ENCODE peak calls at places on chromosome 10, in four cellular contexts. E is K562, K is WTC11, W is GM12878. O is an unnamed sample.

GRCh38 chr10:68297264-68297663 is 34.6 kb upstream of the HNRNPH3 start:
- DNase-seq in W (no peak), K (no peak), E (no peak), O (no peak)

GRCh38 chr10:114967071-114967470 is 29.1 kb downstream of the TRUB1 start:
- DNase-seq in W (no peak), E (no peak), K (no peak), O (peak)

GRCh38 chr10:96618648-96619047 is 31.8 kb upstream of the TM9SF3 start:
- DNase-seq in E (no peak), K (no peak), W (no peak), O (no peak)

GRCh38 chr10:7409045-7409731 is 1.6 kb downstream of the SFMBT2 start:
- DNase-seq in E (peak), K (no peak), W (peak), O (no peak)

GRCh38 chr10:126598009-126598408 is 72.5 kb downstream of the C10orf90 start:
- DNase-seq in W (no peak), K (peak), E (peak), O (peak)

GRCh38 chr10:14519785-14520184 is 189.1 kb upstream of the FRMD4A start:
- DNase-seq in W (no peak), K (peak), E (no peak), O (no peak)

GRCh38 chr10:132485391-132485790 is 52.2 kb upstream of the INPP5A start:
- DNase-seq in K (peak), W (no peak), E (no peak), O (no peak)

GRCh38 chr10:118986815-118987790 is 42.4 kb upstream of the NANOS1 start:
- DNase-seq in K (no peak), W (peak), E (no peak), O (no peak)

GRCh38 chr10:113030453-113030852 is 80.4 kb downstream of the TCF7L2 start:
- DNase-seq in K (no peak), E (no peak), W (no peak), O (no peak)

GRCh38 chr10:64396105-64396504 is 874.9 kb downstream of the REEP3 start:
- DNase-seq in W (no peak), E (no peak), K (no peak), O (no peak)

GRCh38 chr10:92690211-92691041 is 671 bp downstream of the HHEX start:
- DNase-seq in E (peak), W (no peak), K (peak), O (no peak)

GRCh38 chr10:131213651-131214505 is 97.6 kb downstream of the TCERG1L start:
- DNase-seq in E (no peak), W (no peak), K (no peak), O (no peak)

GRCh38 chr10:6272126-6272525 is 69.4 kb downstream of the PFKFB3 start:
- DNase-seq in W (no peak), E (no peak), K (no peak), O (no peak)
- TF ChIP-seq NR2C2 in W (no peak), E (no peak), K (no peak), O (no peak)

DNA sequence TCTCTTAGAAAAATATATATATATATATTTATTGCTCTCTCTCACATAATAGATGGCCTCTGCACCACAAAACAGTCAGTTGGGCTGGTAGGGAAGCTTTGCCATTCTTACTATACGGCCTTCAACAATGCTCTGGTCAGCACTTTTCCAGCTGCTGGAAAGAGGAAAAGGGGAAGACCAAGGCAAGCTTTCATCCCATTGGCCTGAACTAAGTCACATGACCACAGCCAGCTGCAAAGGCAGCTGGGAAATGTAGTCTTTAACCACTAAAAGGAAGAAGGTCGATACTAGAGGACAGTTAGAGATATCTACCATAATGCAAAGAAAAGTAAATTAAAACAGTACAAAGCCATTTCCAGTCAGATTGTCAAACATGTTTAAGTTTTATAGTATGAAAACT is 58.4 kb upstream of the MACROH2A2 start:
- DNase-seq in K (no peak), W (no peak), E (peak), O (peak)
- TF ChIP-seq NR2C2 in K (no peak), W (no peak), E (no peak), O (no peak)

GRCh38 chr10:70296406-70296899 is 12.6 kb upstream of the NPFFR1 start:
- DNase-seq in K (no peak), W (no peak), E (peak), O (no peak)
- TF ChIP-seq NR2C2 in K (no peak), W (no peak), E (peak), O (no peak)

GRCh38 chr10:89470628-89471027 is 56.3 kb downstream of the IFIT5 start:
- DNase-seq in E (no peak), K (no peak), W (no peak), O (no peak)
- TF ChIP-seq NR2C2 in E (no peak), K (no peak), W (no peak), O (no peak)

DNA sequence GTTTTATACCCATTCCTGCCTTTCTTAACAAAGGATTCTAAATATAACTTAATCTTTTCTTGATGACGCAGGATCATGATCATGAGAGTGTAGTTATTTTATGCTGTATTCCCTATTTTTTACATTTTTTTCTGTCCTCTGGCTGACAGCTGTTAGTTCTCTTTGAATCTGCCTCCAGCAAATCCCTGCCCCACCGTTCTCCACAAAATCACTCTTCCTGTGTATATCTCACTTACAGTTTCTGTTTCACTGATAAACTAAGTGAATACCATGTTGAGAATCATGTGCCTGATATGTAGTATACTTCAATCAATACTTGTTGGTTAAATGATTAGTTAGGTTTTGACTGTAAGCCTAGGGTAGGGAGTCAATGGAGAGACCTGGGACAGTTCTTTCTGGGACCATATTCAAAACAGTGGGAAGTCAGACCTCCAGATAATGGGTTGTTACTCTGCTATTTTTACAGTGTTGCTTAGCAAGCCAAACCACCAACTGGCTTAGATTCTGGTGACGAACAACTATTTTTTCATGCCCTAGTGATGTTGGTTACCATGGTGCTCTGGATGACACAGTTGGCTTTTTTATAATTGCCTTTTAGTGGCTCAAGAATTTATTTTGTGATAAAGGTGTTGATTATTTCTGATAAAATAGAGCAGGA is 12.8 kb downstream of the CNNM1 start:
- DNase-seq in K (no peak), E (no peak), W (no peak), O (no peak)
- TF ChIP-seq NR2C2 in K (no peak), E (no peak), W (no peak), O (no peak)